ENCODE peak calls at places on chromosomes 2 and 18, in four cellular contexts. B, W, Z and E are unnamed samples.

GRCh38 chr2:191678437-191679110 is 638 bp downstream of the NABP1 start:
- DNase-seq in Z (peak), W (peak), B (no peak), E (no peak)

GRCh38 chr18:54696616-54697293 is 105.7 kb downstream of the DYNAP start:
- DNase-seq in W (no peak), B (no peak), Z (no peak), E (no peak)

GRCh38 chr18:42412896-42413295 is 457.9 kb downstream of the PIK3C3 start:
- DNase-seq in B (no peak), W (peak), Z (no peak), E (no peak)

GRCh38 chr2:50720695-50721314 is 311.1 kb downstream of the NRXN1 start:
- DNase-seq in B (no peak), W (no peak), Z (no peak), E (no peak)

GRCh38 chr18:2494921-2495320 is 76.4 kb downstream of the METTL4 start:
- DNase-seq in B (no peak), W (no peak), Z (no peak), E (no peak)

GRCh38 chr2:75200140-75200985 is 1.0 kb upstream of the TACR1 start:
- DNase-seq in W (no peak), B (no peak), Z (no peak), E (no peak)

GRCh38 chr18:80157708-80158343 is 48.8 kb downstream of the ADNP2 start:
- DNase-seq in Z (peak), B (peak), W (peak), E (peak)

GRCh38 chr2:71742953-71743601 is 289.7 kb downstream of the DYSF start:
- DNase-seq in B (peak), W (no peak), Z (peak), E (peak)

GRCh38 chr2:54100772-54101171 is 14.6 kb upstream of the ACYP2 start:
- DNase-seq in Z (no peak), W (no peak), B (no peak), E (no peak)

GRCh38 chr2:96608459-96609455 is 29.4 kb downstream of the KANSL3 start:
- DNase-seq in Z (no peak), B (no peak), W (peak), E (peak)

GRCh38 chr2:201978988-201979387 is 54.7 kb upstream of the FZD7 start:
- DNase-seq in B (no peak), W (no peak), Z (no peak), E (no peak)

GRCh38 chr2:64750001-64750816 is 96.5 kb upstream of the SERTAD2 start:
- DNase-seq in W (no peak), Z (peak), B (no peak), E (no peak)

GRCh38 chr2:219995409-219995808 is 368.0 kb downstream of the SLC4A3 start:
- DNase-seq in B (no peak), Z (no peak), W (no peak), E (no peak)

GRCh38 chr2:146940016-146940685 is 904.7 kb upstream of the ACVR2A start:
- DNase-seq in Z (no peak), W (no peak), B (no peak), E (no peak)

GRCh38 chr18:12516049-12516677 is 108.4 kb downstream of the PRELID3A start:
- DNase-seq in Z (peak), B (no peak), W (no peak), E (no peak)

GRCh38 chr2:10245661-10246060 is 57.0 kb upstream of the HPCAL1 start:
- DNase-seq in W (no peak), Z (no peak), B (no peak), E (no peak)

GRCh38 chr2:69151974-69152373 is 139.0 kb downstream of the ANTXR1 start:
- DNase-seq in B (no peak), Z (no peak), W (no peak), E (no peak)

GRCh38 chr2:148994341-148994740 is 44.2 kb upstream of the LYPD6B start:
- DNase-seq in B (no peak), W (no peak), Z (no peak), E (no peak)

GRCh38 chr2:240226672-240227537 is 86.4 kb upstream of the OTOS start:
- DNase-seq in W (no peak), B (no peak), Z (no peak), E (no peak)

GRCh38 chr18:68532328-68532885 is 182.5 kb downstream of the TMX3 start:
- DNase-seq in B (no peak), Z (no peak), W (no peak), E (no peak)

GRCh38 chr2:118699816-118700215 is 147.6 kb downstream of the EN1 start:
- DNase-seq in B (no peak), W (no peak), Z (no peak), E (no peak)

GRCh38 chr18:31581498-31582197 is 10.0 kb upstream of the TTR start:
- DNase-seq in B (no peak), Z (no peak), W (peak), E (no peak)

GRCh38 chr2:219469186-219469724 is 29.4 kb upstream of the GMPPA start:
- DNase-seq in W (peak), Z (peak), B (no peak), E (no peak)

GRCh38 chr18:49016648-49017539 is 66.1 kb upstream of the SMAD7 start:
- DNase-seq in Z (peak), W (peak), B (peak), E (no peak)

GRCh38 chr18:46161721-46162421 is 57.7 kb downstream of the HAUS1 start:
- DNase-seq in B (no peak), W (no peak), Z (no peak), E (no peak)

GRCh38 chr18:13551841-13552733 is 174.3 kb downstream of the FAM210A start:
- DNase-seq in W (no peak), B (no peak), Z (no peak), E (no peak)

GRCh38 chr18:28108254-28108653 is 68.7 kb downstream of the CDH2 start:
- DNase-seq in W (no peak), B (no peak), Z (no peak), E (no peak)

GRCh38 chr2:108612514-108613183 is 78.4 kb downstream of the LIMS1 start:
- DNase-seq in B (no peak), Z (peak), W (no peak), E (no peak)

GRCh38 chr2:108614043-108614435 is 79.8 kb downstream of the LIMS1 start:
- DNase-seq in B (no peak), W (no peak), Z (no peak), E (no peak)

GRCh38 chr2:108613261-108614042 is 79.2 kb downstream of the LIMS1 start:
- DNase-seq in Z (peak), B (no peak), W (no peak), E (no peak)

GRCh38 chr2:108611021-108611420 is 76.8 kb downstream of the LIMS1 start:
- DNase-seq in W (no peak), Z (no peak), B (no peak), E (no peak)

DNA sequence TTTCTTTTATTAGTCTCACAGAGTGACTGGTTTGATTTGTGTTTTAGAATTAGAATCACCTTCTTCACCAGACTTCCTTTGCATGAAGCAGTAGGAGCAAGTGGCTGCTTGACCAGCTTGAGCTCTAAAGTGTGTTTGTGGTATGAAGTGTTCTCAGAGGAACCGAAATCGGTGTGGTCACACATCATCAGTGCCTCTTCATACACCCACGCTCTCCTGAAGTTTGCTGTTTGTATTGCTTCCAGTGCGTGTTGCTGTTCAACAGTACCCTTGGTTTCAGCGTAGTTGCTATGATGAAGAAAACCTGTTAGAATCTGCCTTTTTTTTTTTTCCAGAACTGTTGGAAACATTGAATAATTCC is 77.9 kb downstream of the LIMS1 start:
- DNase-seq in Z (peak), B (no peak), W (no peak), E (no peak)
- TF ChIP-seq REST in Z (no peak), B (no peak), W (no peak), E (no peak)

GRCh38 chr2:44942304-44943030 is 965 bp downstream of the SIX3 start:
- DNase-seq in Z (no peak), B (no peak), W (no peak), E (no peak)

GRCh38 chr2:44940053-44940494 is 1.4 kb upstream of the SIX3 start:
- DNase-seq in Z (no peak), B (no peak), W (no peak), E (no peak)

GRCh38 chr2:44940612-44941464 is 664 bp upstream of the SIX3 start:
- DNase-seq in Z (no peak), W (no peak), B (no peak), E (no peak)

GRCh38 chr2:44943031-44943692 is 1.7 kb downstream of the SIX3 start:
- DNase-seq in Z (no peak), W (no peak), B (no peak), E (no peak)

DNA sequence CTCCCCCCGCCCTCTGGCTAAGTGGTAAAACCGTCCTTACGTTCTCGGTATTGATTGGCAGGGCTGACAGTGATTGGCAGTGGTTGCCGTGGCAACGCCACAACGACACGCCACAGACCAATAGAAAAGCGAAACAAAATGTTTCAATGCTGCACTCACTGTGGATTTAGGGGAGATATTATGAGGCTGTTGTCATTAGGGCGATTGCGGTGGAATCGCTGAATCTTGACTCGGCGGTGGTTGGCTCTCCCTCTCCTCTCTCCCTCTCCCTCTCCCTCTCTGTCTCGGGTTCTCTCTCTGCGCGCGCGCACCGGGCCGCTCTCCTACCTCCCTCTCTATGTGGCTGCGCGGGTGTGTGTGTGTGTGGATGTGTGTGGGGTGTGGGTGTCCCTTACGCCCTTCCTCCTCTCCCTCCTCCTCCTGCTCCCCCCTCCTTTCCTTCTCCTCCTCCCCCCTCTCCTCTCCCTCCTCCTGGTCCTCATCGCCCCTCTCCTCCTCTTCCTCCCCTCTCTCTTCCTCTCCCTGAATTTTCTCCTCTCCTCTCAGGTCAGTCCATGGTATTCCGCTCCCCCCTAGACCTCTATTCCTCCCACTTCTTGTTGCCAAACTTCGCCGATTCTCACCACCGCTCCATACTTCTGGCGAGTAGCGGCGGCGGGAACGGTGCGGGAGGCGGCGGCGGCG is at the start of gene SIX3:
- DNase-seq in Z (no peak), B (peak), W (no peak), E (no peak)
- TF ChIP-seq TCF7L2 in Z (no peak), B (no peak), W (no peak), E (no peak)

GRCh38 chr18:35290070-35290735 is at the start of gene ZSCAN30:
- DNase-seq in W (peak), B (peak), Z (peak), E (peak)
- TF ChIP-seq REST in W (peak), B (no peak), Z (no peak), E (no peak)

GRCh38 chr2:112669667-112670066 is 23.9 kb downstream of the SLC20A1 start:
- DNase-seq in Z (no peak), B (no peak), W (no peak), E (no peak)
- TF ChIP-seq TCF7L2 in Z (no peak), B (no peak), W (no peak), E (no peak)

DNA sequence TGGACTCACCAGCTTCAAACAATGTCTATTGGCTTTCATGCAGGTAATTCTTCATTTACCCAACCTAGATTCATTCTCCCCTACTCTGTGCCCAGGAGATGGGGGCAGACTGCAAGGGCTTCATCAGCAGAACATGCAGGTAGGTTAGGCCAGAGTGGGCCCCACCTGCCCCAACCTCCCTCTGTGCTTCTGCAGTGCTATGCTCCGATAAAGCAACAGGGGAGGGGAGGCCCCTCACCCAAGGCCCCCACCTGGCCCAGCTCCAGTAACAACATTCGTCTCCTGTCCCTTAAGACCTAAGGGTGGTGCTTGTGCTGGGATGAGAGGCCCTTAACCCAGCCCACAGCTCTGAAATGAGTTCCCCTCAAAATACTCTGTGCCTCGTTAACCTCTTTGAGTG is 16.7 kb upstream of the GYPC start:
- DNase-seq in Z (no peak), B (no peak), W (no peak), E (no peak)
- TF ChIP-seq REST in Z (no peak), B (no peak), W (no peak), E (no peak)

DNA sequence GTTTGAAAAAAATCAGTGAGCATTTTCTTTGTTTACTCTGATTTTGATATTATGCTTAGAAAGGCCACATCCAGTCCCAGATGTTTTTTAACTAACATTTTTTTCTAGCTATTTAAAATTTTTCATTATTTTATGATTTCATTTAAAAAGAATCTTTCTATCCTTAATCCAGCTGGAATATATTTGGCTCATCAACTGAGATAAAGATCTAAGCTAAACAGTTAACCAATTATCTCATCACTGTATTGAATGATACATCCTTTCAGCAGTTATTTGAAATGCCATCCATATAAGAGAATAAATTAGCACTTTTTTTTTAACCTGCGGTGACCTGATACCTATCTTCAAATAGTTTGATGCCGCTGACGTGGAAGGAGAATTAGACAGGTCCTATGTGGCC is 245.5 kb upstream of the COPS8 start:
- DNase-seq in Z (no peak), W (no peak), B (no peak), E (no peak)
- TF ChIP-seq TCF7L2 in Z (no peak), W (no peak), B (no peak), E (no peak)

GRCh38 chr2:170928824-170929685 is at the start of gene GORASP2:
- DNase-seq in B (peak), Z (peak), W (peak), E (peak)
- TF ChIP-seq REST in B (no peak), Z (no peak), W (peak), E (no peak)

GRCh38 chr2:636151-636621 is 41.0 kb downstream of the TMEM18 start:
- DNase-seq in Z (no peak), W (no peak), B (no peak), E (no peak)
- TF ChIP-seq TCF7L2 in Z (no peak), W (no peak), B (no peak), E (no peak)

GRCh38 chr18:76475450-76476203 is 19.4 kb downstream of the ZNF516 start:
- DNase-seq in B (no peak), Z (no peak), W (no peak), E (no peak)

GRCh38 chr18:76480913-76481312 is 14.1 kb downstream of the ZNF516 start:
- DNase-seq in B (no peak), W (peak), Z (no peak), E (no peak)

GRCh38 chr18:76479351-76480238 is 15.4 kb downstream of the ZNF516 start:
- DNase-seq in Z (no peak), B (no peak), W (no peak), E (no peak)

GRCh38 chr18:76474824-76475223 is 20.2 kb downstream of the ZNF516 start:
- DNase-seq in W (no peak), B (no peak), Z (no peak), E (no peak)

GRCh38 chr18:76476665-76477561 is 18.1 kb downstream of the ZNF516 start:
- DNase-seq in W (peak), Z (peak), B (no peak), E (no peak)
- TF ChIP-seq REST in W (no peak), Z (no peak), B (no peak), E (no peak)